ENCODE peak calls at places on chromosomes 11 and 22, in ten cellular contexts. One of them, this sample, is unnamed.
A peak's percentile ranks its signal among the peaks of the same experiment; 100 is the strongest.

GRCh38 chr11:133956650-133957633 is at the start of gene IGSF9B:
- DNase-seq in cardiac muscle cell: peak; percentile 82
- DNase-seq in fibroblast of lung: peak; percentile 52
- DNase-seq in left ventricle myocardium inferior: peak; percentile 88
- DNase-seq in HL-60: peak; percentile 49
- DNase-seq in colonic mucosa: peak; percentile 90
- DNase-seq in AG04450: no peak
- DNase-seq in spleen: peak; percentile 92
- DNase-seq in bronchial epithelial cell: peak; percentile 56
- DNase-seq in neural progenitor cell: peak; percentile 94
- DNase-seq in this sample: no peak

GRCh38 chr22:19429950-19430889 is 1.3 kb downstream of the HIRA start:
- DNase-seq in cardiac muscle cell: peak; percentile 82
- DNase-seq in AG04450: no peak
- DNase-seq in left ventricle myocardium inferior: peak; percentile 31
- DNase-seq in spleen: no peak
- DNase-seq in colonic mucosa: peak; percentile 38
- DNase-seq in HL-60: peak; percentile 89
- DNase-seq in neural progenitor cell: peak; percentile 27
- DNase-seq in bronchial epithelial cell: peak; percentile 28
- DNase-seq in fibroblast of lung: peak; percentile 80
- DNase-seq in this sample: no peak

GRCh38 chr11:130454495-130455262 is 6.2 kb downstream of the ADAMTS15 start:
- DNase-seq in neural progenitor cell: no peak
- DNase-seq in bronchial epithelial cell: no peak
- DNase-seq in spleen: no peak
- DNase-seq in colonic mucosa: no peak
- DNase-seq in cardiac muscle cell: peak; percentile 34
- DNase-seq in fibroblast of lung: peak; percentile 71
- DNase-seq in left ventricle myocardium inferior: no peak
- DNase-seq in AG04450: no peak
- DNase-seq in HL-60: no peak
- DNase-seq in this sample: no peak

GRCh38 chr11:108847288-108847687 is 182.4 kb downstream of the DDX10 start:
- DNase-seq in AG04450: no peak
- DNase-seq in neural progenitor cell: no peak
- DNase-seq in bronchial epithelial cell: no peak
- DNase-seq in fibroblast of lung: peak; percentile 8
- DNase-seq in cardiac muscle cell: no peak
- DNase-seq in left ventricle myocardium inferior: no peak
- DNase-seq in colonic mucosa: no peak
- DNase-seq in HL-60: no peak
- DNase-seq in spleen: no peak
- DNase-seq in this sample: no peak

GRCh38 chr11:132395434-132395833 is 1025.0 kb downstream of the NTM start:
- DNase-seq in fibroblast of lung: no peak
- DNase-seq in cardiac muscle cell: no peak
- DNase-seq in HL-60: no peak
- DNase-seq in left ventricle myocardium inferior: no peak
- DNase-seq in spleen: no peak
- DNase-seq in neural progenitor cell: no peak
- DNase-seq in colonic mucosa: no peak
- DNase-seq in AG04450: no peak
- DNase-seq in bronchial epithelial cell: no peak
- DNase-seq in this sample: no peak

GRCh38 chr11:128621491-128622136 is 34.3 kb upstream of the ETS1 start:
- DNase-seq in AG04450: peak; percentile 83
- DNase-seq in left ventricle myocardium inferior: no peak
- DNase-seq in bronchial epithelial cell: peak; percentile 52
- DNase-seq in fibroblast of lung: peak; percentile 97
- DNase-seq in colonic mucosa: no peak
- DNase-seq in spleen: no peak
- DNase-seq in cardiac muscle cell: peak; percentile 88
- DNase-seq in HL-60: no peak
- DNase-seq in neural progenitor cell: no peak
- DNase-seq in this sample: peak; percentile 66

GRCh38 chr11:14374922-14375630 is 16.1 kb upstream of the RRAS2 start:
- DNase-seq in HL-60: no peak
- DNase-seq in left ventricle myocardium inferior: no peak
- DNase-seq in cardiac muscle cell: no peak
- DNase-seq in bronchial epithelial cell: no peak
- DNase-seq in colonic mucosa: no peak
- DNase-seq in neural progenitor cell: peak; percentile 40
- DNase-seq in spleen: no peak
- DNase-seq in fibroblast of lung: no peak
- DNase-seq in AG04450: no peak
- DNase-seq in this sample: no peak

GRCh38 chr11:37572491-37573171 is 974.6 kb upstream of the RAG2 start:
- DNase-seq in left ventricle myocardium inferior: no peak
- DNase-seq in neural progenitor cell: no peak
- DNase-seq in colonic mucosa: no peak
- DNase-seq in fibroblast of lung: no peak
- DNase-seq in cardiac muscle cell: no peak
- DNase-seq in AG04450: no peak
- DNase-seq in spleen: no peak
- DNase-seq in bronchial epithelial cell: no peak
- DNase-seq in HL-60: no peak
- DNase-seq in this sample: no peak

GRCh38 chr11:129374993-129375721 is 491 bp upstream of the BARX2 start:
- DNase-seq in colonic mucosa: peak; percentile 82
- DNase-seq in spleen: no peak
- DNase-seq in AG04450: no peak
- DNase-seq in bronchial epithelial cell: peak; percentile 45
- DNase-seq in left ventricle myocardium inferior: no peak
- DNase-seq in neural progenitor cell: no peak
- DNase-seq in cardiac muscle cell: no peak
- DNase-seq in fibroblast of lung: peak; percentile 9
- DNase-seq in HL-60: no peak
- DNase-seq in this sample: no peak

GRCh38 chr22:30876925-30877553 is 91.5 kb downstream of the MORC2 start:
- DNase-seq in cardiac muscle cell: peak; percentile 92
- DNase-seq in colonic mucosa: no peak
- DNase-seq in AG04450: no peak
- DNase-seq in bronchial epithelial cell: no peak
- DNase-seq in neural progenitor cell: no peak
- DNase-seq in fibroblast of lung: peak; percentile 70
- DNase-seq in spleen: no peak
- DNase-seq in left ventricle myocardium inferior: peak; percentile 66
- DNase-seq in HL-60: no peak
- DNase-seq in this sample: no peak

GRCh38 chr11:15941206-15941770 is 415.1 kb downstream of the SOX6 start:
- DNase-seq in left ventricle myocardium inferior: peak; percentile 27
- DNase-seq in cardiac muscle cell: peak; percentile 66
- DNase-seq in fibroblast of lung: no peak
- DNase-seq in colonic mucosa: no peak
- DNase-seq in AG04450: no peak
- DNase-seq in neural progenitor cell: peak; percentile 62
- DNase-seq in HL-60: no peak
- DNase-seq in bronchial epithelial cell: no peak
- DNase-seq in spleen: peak; percentile 82
- DNase-seq in this sample: no peak

GRCh38 chr11:102666331-102666957 is 39.1 kb downstream of the MMP27 start:
- DNase-seq in AG04450: peak; percentile 13
- DNase-seq in spleen: no peak
- DNase-seq in HL-60: peak; percentile 39
- DNase-seq in neural progenitor cell: peak; percentile 66
- DNase-seq in bronchial epithelial cell: peak; percentile 48
- DNase-seq in fibroblast of lung: peak; percentile 70
- DNase-seq in cardiac muscle cell: peak; percentile 67
- DNase-seq in colonic mucosa: peak; percentile 31
- DNase-seq in left ventricle myocardium inferior: no peak
- DNase-seq in this sample: peak; percentile 21

GRCh38 chr22:42443240-42444059 is 11.2 kb upstream of the NFAM1 start:
- DNase-seq in colonic mucosa: no peak
- DNase-seq in bronchial epithelial cell: peak; percentile 48
- DNase-seq in AG04450: no peak
- DNase-seq in left ventricle myocardium inferior: no peak
- DNase-seq in neural progenitor cell: no peak
- DNase-seq in cardiac muscle cell: peak; percentile 46
- DNase-seq in HL-60: no peak
- DNase-seq in spleen: no peak
- DNase-seq in fibroblast of lung: no peak
- DNase-seq in this sample: no peak

GRCh38 chr11:44868455-44869421 is 81.9 kb downstream of the TP53I11 start:
- DNase-seq in neural progenitor cell: no peak
- DNase-seq in colonic mucosa: no peak
- DNase-seq in left ventricle myocardium inferior: peak; percentile 33
- DNase-seq in HL-60: no peak
- DNase-seq in fibroblast of lung: no peak
- DNase-seq in cardiac muscle cell: no peak
- DNase-seq in bronchial epithelial cell: no peak
- DNase-seq in AG04450: no peak
- DNase-seq in spleen: no peak
- DNase-seq in this sample: no peak

GRCh38 chr22:46187862-46188261 is 37.5 kb downstream of the PPARA start:
- DNase-seq in cardiac muscle cell: no peak
- DNase-seq in bronchial epithelial cell: no peak
- DNase-seq in AG04450: no peak
- DNase-seq in HL-60: no peak
- DNase-seq in fibroblast of lung: no peak
- DNase-seq in left ventricle myocardium inferior: no peak
- DNase-seq in neural progenitor cell: no peak
- DNase-seq in colonic mucosa: no peak
- DNase-seq in spleen: no peak
- DNase-seq in this sample: peak; percentile 58

GRCh38 chr11:2825886-2826678 is 59.5 kb downstream of the CDKN1C start:
- DNase-seq in bronchial epithelial cell: peak; percentile 85
- DNase-seq in AG04450: peak; percentile 91
- DNase-seq in HL-60: peak; percentile 95
- DNase-seq in spleen: no peak
- DNase-seq in fibroblast of lung: peak; percentile 95
- DNase-seq in colonic mucosa: peak; percentile 40
- DNase-seq in cardiac muscle cell: peak; percentile 98
- DNase-seq in left ventricle myocardium inferior: peak; percentile 60
- DNase-seq in neural progenitor cell: peak; percentile 47
- DNase-seq in this sample: peak; percentile 93

DNA sequence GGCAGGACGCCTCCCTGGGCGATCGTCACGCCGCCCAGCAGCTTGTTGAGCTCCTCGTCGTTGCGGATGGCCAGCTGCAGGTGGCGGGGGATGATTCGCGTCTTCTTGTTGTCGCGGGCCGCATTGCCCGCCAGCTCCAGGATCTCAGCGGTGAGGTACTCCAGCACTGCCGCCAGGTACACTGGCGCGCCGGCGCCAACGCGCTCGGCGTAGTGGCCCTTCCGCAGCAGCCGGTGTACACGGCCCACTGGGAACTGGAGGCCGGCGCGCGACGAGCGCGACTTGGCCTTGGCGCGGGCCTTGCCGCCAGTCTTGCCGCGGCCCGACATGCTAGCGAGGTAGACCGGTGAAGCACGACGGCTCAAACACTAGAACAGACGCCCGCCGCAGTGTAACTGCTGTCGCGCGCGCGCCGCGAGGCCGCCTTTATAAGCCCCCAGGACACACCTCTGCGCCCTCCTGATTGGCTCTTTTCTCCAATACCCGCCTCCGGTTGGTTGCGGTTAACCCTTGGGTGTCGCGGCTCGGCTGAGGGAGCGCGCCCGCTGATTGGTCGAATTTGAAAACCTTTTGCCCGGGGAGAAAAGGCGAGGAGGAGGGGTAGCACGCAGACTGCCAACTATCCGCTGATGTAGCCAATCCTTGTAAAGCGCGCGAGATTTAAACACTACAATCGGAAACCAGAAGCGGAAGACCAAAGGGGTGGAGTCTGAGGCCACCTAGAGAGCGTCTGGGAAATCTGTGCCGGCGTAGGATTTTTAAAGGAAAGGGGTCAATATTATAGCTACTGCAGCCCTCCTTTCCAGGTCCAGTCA is 6.4 kb downstream of the DPAGT1 start:
- DNase-seq in AG04450: peak; percentile 100
- DNase-seq in fibroblast of lung: peak; percentile 100
- DNase-seq in spleen: peak; percentile 98
- DNase-seq in left ventricle myocardium inferior: peak; percentile 98
- DNase-seq in bronchial epithelial cell: peak; percentile 98
- DNase-seq in HL-60: peak; percentile 100
- DNase-seq in neural progenitor cell: peak; percentile 99
- DNase-seq in colonic mucosa: peak; percentile 100
- DNase-seq in cardiac muscle cell: peak; percentile 100
- DNase-seq in this sample: peak; percentile 97
- TF ChIP-seq CTCF in AG04450: no peak
- TF ChIP-seq CTCF in fibroblast of lung: peak; percentile 4
- TF ChIP-seq CTCF in spleen: peak; percentile 43
- TF ChIP-seq CTCF in left ventricle myocardium inferior: peak; percentile 0
- TF ChIP-seq CTCF in bronchial epithelial cell: no peak
- TF ChIP-seq CTCF in HL-60: no peak
- TF ChIP-seq CTCF in neural progenitor cell: no peak
- TF ChIP-seq CTCF in colonic mucosa: no peak
- TF ChIP-seq CTCF in cardiac muscle cell: no peak
- TF ChIP-seq CTCF in this sample: no peak

GRCh38 chr11:43834291-43834690 is 46.3 kb upstream of the ALKBH3 start:
- DNase-seq in neural progenitor cell: no peak
- DNase-seq in spleen: no peak
- DNase-seq in fibroblast of lung: no peak
- DNase-seq in left ventricle myocardium inferior: no peak
- DNase-seq in HL-60: no peak
- DNase-seq in colonic mucosa: no peak
- DNase-seq in cardiac muscle cell: no peak
- DNase-seq in AG04450: no peak
- DNase-seq in bronchial epithelial cell: no peak
- DNase-seq in this sample: no peak
- H3K27me3 ChIP-seq in neural progenitor cell: no peaks in the 10 kb centered on the region
- H3K27me3 ChIP-seq in spleen: no peaks in the 10 kb centered on the region
- H3K27me3 ChIP-seq in fibroblast of lung: no peaks in the 10 kb centered on the region
- H3K27me3 ChIP-seq in left ventricle myocardium inferior: no peaks in the 10 kb centered on the region
- H3K27me3 ChIP-seq in HL-60: no peaks in the 10 kb centered on the region
- H3K27me3 ChIP-seq in colonic mucosa: no peaks in the 10 kb centered on the region
- H3K27me3 ChIP-seq in cardiac muscle cell: no peaks in the 10 kb centered on the region
- H3K27me3 ChIP-seq in AG04450: no peaks in the 10 kb centered on the region
- H3K27me3 ChIP-seq in bronchial epithelial cell: no peaks in the 10 kb centered on the region
- H3K27me3 ChIP-seq in this sample: no peaks in the 10 kb centered on the region

DNA sequence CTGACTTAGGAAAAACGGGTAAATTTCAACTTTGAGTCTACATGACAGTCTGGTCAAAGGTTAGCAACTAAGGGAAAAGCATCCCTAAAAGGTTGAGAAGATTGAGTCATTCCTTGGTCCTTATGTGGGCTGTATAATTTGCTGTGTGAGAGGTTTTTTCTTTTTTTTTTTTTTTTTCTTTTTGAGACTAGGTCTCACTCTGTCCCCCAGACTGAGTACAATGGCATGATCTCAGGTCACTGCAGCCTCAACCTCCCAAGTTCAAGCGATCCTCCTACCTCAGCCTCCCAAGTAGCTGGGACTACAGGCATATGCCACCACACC is 101.4 kb downstream of the MRTFA start:
- DNase-seq in colonic mucosa: no peak
- DNase-seq in HL-60: no peak
- DNase-seq in fibroblast of lung: no peak
- DNase-seq in left ventricle myocardium inferior: no peak
- DNase-seq in bronchial epithelial cell: no peak
- DNase-seq in neural progenitor cell: no peak
- DNase-seq in AG04450: no peak
- DNase-seq in spleen: no peak
- DNase-seq in cardiac muscle cell: no peak
- DNase-seq in this sample: no peak
- H3K4me3 ChIP-seq in colonic mucosa: no peak overlapping the region
- H3K4me3 ChIP-seq in HL-60: no peak overlapping the region
- H3K4me3 ChIP-seq in fibroblast of lung: no peak overlapping the region
- H3K4me3 ChIP-seq in left ventricle myocardium inferior: no peak overlapping the region
- H3K4me3 ChIP-seq in bronchial epithelial cell: no peak overlapping the region
- H3K4me3 ChIP-seq in neural progenitor cell: no peak overlapping the region
- H3K4me3 ChIP-seq in AG04450: no peak overlapping the region
- H3K4me3 ChIP-seq in spleen: no peak overlapping the region
- H3K4me3 ChIP-seq in cardiac muscle cell: no peak overlapping the region
- H3K4me3 ChIP-seq in this sample: no peak overlapping the region

GRCh38 chr22:35367331-35367886 is 13.5 kb upstream of the HMOX1 start:
- DNase-seq in AG04450: no peak
- DNase-seq in HL-60: peak; percentile 78
- DNase-seq in bronchial epithelial cell: no peak
- DNase-seq in fibroblast of lung: peak; percentile 19
- DNase-seq in left ventricle myocardium inferior: no peak
- DNase-seq in cardiac muscle cell: no peak
- DNase-seq in neural progenitor cell: no peak
- DNase-seq in spleen: no peak
- DNase-seq in colonic mucosa: peak; percentile 52
- DNase-seq in this sample: no peak
- TF ChIP-seq CTCF in AG04450: no peak
- TF ChIP-seq CTCF in HL-60: no peak
- TF ChIP-seq CTCF in bronchial epithelial cell: no peak
- TF ChIP-seq CTCF in fibroblast of lung: no peak
- TF ChIP-seq CTCF in left ventricle myocardium inferior: no peak
- TF ChIP-seq CTCF in cardiac muscle cell: no peak
- TF ChIP-seq CTCF in neural progenitor cell: no peak
- TF ChIP-seq CTCF in spleen: no peak
- TF ChIP-seq CTCF in colonic mucosa: no peak
- TF ChIP-seq CTCF in this sample: no peak

This sample was measured in kidney epithelial cell.